ENCODE peak calls at places on chromosomes 6 and 20, in nine cellular contexts. D is AG10803; B is AG04450; A is HTR-8/SVneo; X is GM03348; R is CD8-positive, alpha-beta memory T cell; U is choroid plexus epithelial cell; K is PC-3; P is pancreas. Z is an unnamed sample.

GRCh38 chr6:36353411-36353915 is 16.8 kb upstream of the BNIP5 start:
- DNase-seq in B (no peak), A (no peak), P (no peak), R (no peak), K (no peak), U (no peak), X (no peak), D (peak), Z (no peak)

GRCh38 chr20:9279905-9280304 is 211.0 kb downstream of the PLCB4 start:
- DNase-seq in R (no peak), K (no peak), D (no peak), A (no peak), P (no peak), X (no peak), B (no peak), U (no peak), Z (no peak)

GRCh38 chr6:149138699-149139294 is 178.7 kb upstream of the TAB2 start:
- DNase-seq in B (no peak), A (no peak), K (no peak), U (no peak), P (no peak), R (no peak), D (no peak), X (no peak), Z (no peak)

GRCh38 chr20:36645998-36646397 is at the start of gene SLA2:
- DNase-seq in A (no peak), X (no peak), D (no peak), U (no peak), R (peak), P (no peak), K (no peak), B (no peak), Z (no peak)

GRCh38 chr6:120363429-120363828 is 970.9 kb downstream of the TBC1D32 start:
- DNase-seq in B (no peak), X (no peak), R (no peak), A (no peak), D (no peak), K (no peak), P (no peak), U (no peak), Z (no peak)

GRCh38 chr6:7317538-7317937 is 4.5 kb upstream of the SSR1 start:
- DNase-seq in A (no peak), D (no peak), P (no peak), K (no peak), U (no peak), X (no peak), B (no peak), R (no peak), Z (no peak)

GRCh38 chr6:31180500-31180899 is 10.0 kb upstream of the POU5F1 start:
- DNase-seq in U (peak), X (no peak), R (peak), K (no peak), P (peak), D (peak), A (no peak), B (no peak), Z (no peak)

GRCh38 chr20:4870906-4871305 is 130.4 kb downstream of the SLC23A2 start:
- DNase-seq in A (no peak), B (no peak), P (no peak), R (no peak), X (no peak), K (no peak), D (no peak), U (no peak), Z (no peak)

GRCh38 chr6:45555981-45556771 is 178.4 kb upstream of the SUPT3H start:
- DNase-seq in A (no peak), D (peak), X (peak), P (no peak), U (peak), K (peak), R (no peak), B (peak), Z (peak)

GRCh38 chr6:27478141-27478705 is 5.3 kb upstream of the ZNF184 start:
- DNase-seq in R (no peak), K (peak), X (peak), U (peak), P (no peak), B (peak), D (peak), A (no peak), Z (no peak)

GRCh38 chr6:155782320-155782730 is 326.7 kb upstream of the NOX3 start:
- DNase-seq in A (peak), B (peak), R (no peak), D (peak), U (peak), K (peak), X (peak), P (no peak), Z (peak)

GRCh38 chr6:160118620-160119234 is 2.9 kb upstream of the SLC22A1 start:
- DNase-seq in A (no peak), D (no peak), U (no peak), R (no peak), K (no peak), B (no peak), P (no peak), X (no peak), Z (no peak)

GRCh38 chr6:106181664-106182418 is 95.7 kb downstream of the PRDM1 start:
- DNase-seq in D (peak), A (peak), K (peak), B (no peak), P (no peak), U (peak), R (no peak), X (peak), Z (no peak)

GRCh38 chr20:21981607-21982344 is 276.3 kb downstream of the PAX1 start:
- DNase-seq in A (no peak), K (peak), B (no peak), U (peak), D (peak), P (no peak), X (peak), R (no peak), Z (no peak)

GRCh38 chr20:38190936-38191371 is 25.9 kb upstream of the TGM2 start:
- DNase-seq in D (no peak), U (no peak), K (no peak), X (no peak), R (no peak), B (no peak), A (no peak), P (no peak), Z (no peak)

GRCh38 chr6:166104107-166104506 is 63.5 kb downstream of the TBXT start:
- DNase-seq in X (no peak), A (no peak), D (peak), K (no peak), U (peak), P (no peak), B (peak), R (no peak), Z (no peak)

GRCh38 chr20:59386819-59387218 is 86.4 kb downstream of the EDN3 start:
- DNase-seq in A (no peak), U (no peak), P (no peak), D (no peak), B (no peak), K (no peak), X (no peak), R (no peak), Z (no peak)

GRCh38 chr20:46202758-46203509 is 84.8 kb downstream of the CD40 start:
- DNase-seq in R (no peak), X (no peak), D (no peak), U (no peak), P (no peak), B (no peak), A (no peak), K (no peak), Z (no peak)

GRCh38 chr6:4280721-4281120 is 145.3 kb upstream of the ECI2 start:
- DNase-seq in U (peak), R (no peak), X (peak), D (peak), A (peak), P (no peak), B (peak), K (peak), Z (peak)

GRCh38 chr6:57013501-57013900 is 33.0 kb upstream of the KIAA1586 start:
- DNase-seq in U (peak), D (peak), P (no peak), B (peak), K (peak), X (peak), R (no peak), A (peak), Z (peak)

GRCh38 chr6:97074785-97075184 is 150.3 kb downstream of the KLHL32 start:
- DNase-seq in D (no peak), U (no peak), B (no peak), R (no peak), X (no peak), A (no peak), P (no peak), K (no peak), Z (no peak)

GRCh38 chr20:36183155-36183944 is 28.8 kb downstream of the EPB41L1 start:
- DNase-seq in B (no peak), D (no peak), X (no peak), R (no peak), A (no peak), K (no peak), P (no peak), U (no peak), Z (no peak)

GRCh38 chr6:13927203-13927602 is 2.5 kb downstream of the RNF182 start:
- DNase-seq in U (no peak), X (no peak), R (no peak), A (no peak), B (no peak), K (peak), P (no peak), D (no peak), Z (no peak)

GRCh38 chr6:5142915-5143314 is 57.8 kb downstream of the PPP1R3G start:
- DNase-seq in B (no peak), P (no peak), K (no peak), U (no peak), D (no peak), R (no peak), A (peak), X (no peak), Z (no peak)

GRCh38 chr20:63386491-63386890 is 25.3 kb upstream of the CHRNA4 start:
- DNase-seq in D (no peak), X (no peak), R (no peak), U (no peak), P (no peak), A (no peak), K (no peak), B (no peak), Z (no peak)

GRCh38 chr20:17966432-17967312 is 1.9 kb downstream of the SNX5 start:
- DNase-seq in D (peak), R (peak), X (peak), A (no peak), P (no peak), U (peak), K (peak), B (no peak), Z (no peak)

GRCh38 chr6:3782876-3783832 is 31.6 kb upstream of the PXDC1 start:
- DNase-seq in P (no peak), A (no peak), K (peak), D (peak), U (peak), B (peak), X (no peak), R (no peak), Z (no peak)

GRCh38 chr20:24778585-24779031 is 170.5 kb upstream of the CST7 start:
- DNase-seq in D (no peak), B (no peak), K (peak), A (no peak), X (no peak), P (peak), R (no peak), U (no peak), Z (no peak)

GRCh38 chr20:59082077-59082740 is 39.6 kb upstream of the PRELID3B start:
- DNase-seq in P (no peak), K (peak), D (peak), A (peak), B (no peak), R (no peak), U (peak), X (no peak), Z (peak)

GRCh38 chr6:125444234-125444949 is 142.6 kb upstream of the HDDC2 start:
- DNase-seq in P (no peak), X (no peak), A (no peak), U (peak), K (no peak), R (no peak), B (no peak), D (no peak), Z (no peak)

Z was measured in HFF-Myc.